ENCODE peak calls at places on chromosomes 4 and X, in four cellular contexts. L is tibial artery; R is stimulated activated CD4-positive, alpha-beta T cell treated with anti-CD3 and anti-CD28 coated beads, Interleukin-12 subunit alpha, Interleukin-12 subunit beta, amount 100 ng/mL, for 24 hours; K is NCI-H524 treated with DMSO at 0.1 percent for 48 hours. C is an unnamed sample.

GRCh38 chrX:26411045-26411444 is 195.1 kb downstream of the MAGEB5 start:
- DNase-seq in R (no peak), K (no peak), L (no peak), C (no peak)

GRCh38 chr4:112060212-112060611 is 85.0 kb upstream of the FAM241A start:
- DNase-seq in L (no peak), R (no peak), K (no peak), C (no peak)

GRCh38 chr4:104491826-104492771 is 2.6 kb downstream of the CXXC4 start:
- DNase-seq in L (no peak), K (peak), R (no peak), C (no peak)

GRCh38 chr4:102429553-102429952 is 71.6 kb upstream of the NFKB1 start:
- DNase-seq in L (no peak), R (no peak), K (no peak), C (no peak)

GRCh38 chr4:73848183-73848777 is 4.8 kb upstream of the PF4V1 start:
- DNase-seq in K (no peak), L (no peak), R (no peak), C (no peak)

GRCh38 chr4:57191523-57192034 is 81.4 kb upstream of the IGFBP7 start:
- DNase-seq in L (no peak), R (no peak), K (no peak), C (no peak)

GRCh38 chr4:26864904-26865303 is 4.3 kb downstream of the STIM2 start:
- DNase-seq in R (no peak), L (no peak), K (no peak), C (no peak)

GRCh38 chr4:2007804-2008670 is 737 bp downstream of the NELFA start:
- DNase-seq in R (no peak), L (no peak), K (no peak), C (no peak)

GRCh38 chrX:40323977-40324376 is 226.2 kb upstream of the BCOR start:
- DNase-seq in K (no peak), L (no peak), R (no peak), C (no peak)

GRCh38 chr4:164396439-164396838 is 357.5 kb upstream of the SMIM31 start:
- DNase-seq in R (no peak), L (no peak), K (peak), C (no peak)

GRCh38 chrX:128699716-128700285 is 647.6 kb upstream of the ACTRT1 start:
- DNase-seq in L (no peak), K (no peak), R (no peak), C (no peak)

GRCh38 chr4:142607976-142608375 is 238.1 kb downstream of the INPP4B start:
- DNase-seq in R (no peak), L (no peak), K (no peak), C (no peak)

GRCh38 chrX:71870337-71871098 is 40.1 kb upstream of the NHSL2 start:
- DNase-seq in R (no peak), K (peak), L (no peak), C (no peak)

GRCh38 chr4:16116493-16116990 is 32.7 kb upstream of the PROM1 start:
- DNase-seq in K (no peak), L (no peak), R (no peak), C (no peak)

GRCh38 chrX:31179203-31179602 is 107.4 kb upstream of the FTHL17 start:
- DNase-seq in R (no peak), L (no peak), K (no peak), C (no peak)

GRCh38 chr4:53682196-53682595 is 90.9 kb upstream of the LNX1 start:
- DNase-seq in R (no peak), L (no peak), K (no peak), C (no peak)

GRCh38 chr4:41806807-41807206 is 58.3 kb upstream of the PHOX2B start:
- DNase-seq in K (no peak), L (no peak), R (no peak), C (no peak)